ENCODE peak calls at places on chromosome X, in eight cellular contexts. One of them, this sample, is unnamed.

GRCh38 chrX:8743126-8743732 is 11.3 kb upstream of the ANOS1 start:
- DNase-seq in HS-5: no peak
- DNase-seq in lung microvascular endothelial cell: peak; percentile 50
- DNase-seq in NCI-H82: peak; percentile 61
- DNase-seq in NCI-H69: peak; percentile 38
- DNase-seq in psoas muscle: peak; percentile 71
- DNase-seq in activated CD4-positive, alpha-beta T cell treated with anti-CD3 and anti-CD28 coated beads for 24 hours: peak; percentile 43
- DNase-seq in activated T-cell treated with anti-CD3 and anti-CD28 coated beads, Interleukin-2, amount 50 U/mL, for 72 hours: peak; percentile 50
- DNase-seq in this sample: no peak

GRCh38 chrX:120457766-120458180 is 11.3 kb downstream of the LAMP2 start:
- DNase-seq in HS-5: peak; percentile 61
- DNase-seq in lung microvascular endothelial cell: no peak
- DNase-seq in NCI-H82: no peak
- DNase-seq in NCI-H69: no peak
- DNase-seq in psoas muscle: no peak
- DNase-seq in activated CD4-positive, alpha-beta T cell treated with anti-CD3 and anti-CD28 coated beads for 24 hours: no peak
- DNase-seq in activated T-cell treated with anti-CD3 and anti-CD28 coated beads, Interleukin-2, amount 50 U/mL, for 72 hours: no peak
- DNase-seq in this sample: peak; percentile 95

GRCh38 chrX:40834225-40834624 is 98.9 kb upstream of the MED14 start:
- DNase-seq in HS-5: no peak
- DNase-seq in lung microvascular endothelial cell: no peak
- DNase-seq in NCI-H82: no peak
- DNase-seq in NCI-H69: no peak
- DNase-seq in psoas muscle: no peak
- DNase-seq in activated CD4-positive, alpha-beta T cell treated with anti-CD3 and anti-CD28 coated beads for 24 hours: no peak
- DNase-seq in activated T-cell treated with anti-CD3 and anti-CD28 coated beads, Interleukin-2, amount 50 U/mL, for 72 hours: no peak
- DNase-seq in this sample: no peak

GRCh38 chrX:106246511-106246910 is 78.4 kb downstream of the PWWP3B start:
- DNase-seq in HS-5: no peak
- DNase-seq in lung microvascular endothelial cell: no peak
- DNase-seq in NCI-H82: no peak
- DNase-seq in NCI-H69: no peak
- DNase-seq in psoas muscle: no peak
- DNase-seq in activated CD4-positive, alpha-beta T cell treated with anti-CD3 and anti-CD28 coated beads for 24 hours: no peak
- DNase-seq in activated T-cell treated with anti-CD3 and anti-CD28 coated beads, Interleukin-2, amount 50 U/mL, for 72 hours: no peak
- DNase-seq in this sample: peak; percentile 65

GRCh38 chrX:110691446-110691845 is 104.2 kb downstream of the CHRDL1 start:
- DNase-seq in HS-5: no peak
- DNase-seq in lung microvascular endothelial cell: no peak
- DNase-seq in NCI-H82: no peak
- DNase-seq in NCI-H69: no peak
- DNase-seq in psoas muscle: no peak
- DNase-seq in activated CD4-positive, alpha-beta T cell treated with anti-CD3 and anti-CD28 coated beads for 24 hours: no peak
- DNase-seq in activated T-cell treated with anti-CD3 and anti-CD28 coated beads, Interleukin-2, amount 50 U/mL, for 72 hours: no peak
- DNase-seq in this sample: no peak

GRCh38 chrX:46754450-46755075 is 4.4 kb downstream of the SLC9A7 start:
- DNase-seq in HS-5: no peak
- DNase-seq in lung microvascular endothelial cell: no peak
- DNase-seq in NCI-H82: no peak
- DNase-seq in NCI-H69: no peak
- DNase-seq in psoas muscle: no peak
- DNase-seq in activated CD4-positive, alpha-beta T cell treated with anti-CD3 and anti-CD28 coated beads for 24 hours: no peak
- DNase-seq in activated T-cell treated with anti-CD3 and anti-CD28 coated beads, Interleukin-2, amount 50 U/mL, for 72 hours: peak; percentile 4
- DNase-seq in this sample: no peak

GRCh38 chrX:136622568-136622967 is 25.4 kb upstream of the CD40LG start:
- DNase-seq in HS-5: no peak
- DNase-seq in lung microvascular endothelial cell: no peak
- DNase-seq in NCI-H82: no peak
- DNase-seq in NCI-H69: no peak
- DNase-seq in psoas muscle: no peak
- DNase-seq in activated CD4-positive, alpha-beta T cell treated with anti-CD3 and anti-CD28 coated beads for 24 hours: no peak
- DNase-seq in activated T-cell treated with anti-CD3 and anti-CD28 coated beads, Interleukin-2, amount 50 U/mL, for 72 hours: no peak
- DNase-seq in this sample: no peak

GRCh38 chrX:108439434-108439883 is at the start of gene COL4A5:
- DNase-seq in HS-5: peak; percentile 65
- DNase-seq in lung microvascular endothelial cell: peak; percentile 90
- DNase-seq in NCI-H82: peak; percentile 17
- DNase-seq in NCI-H69: peak; percentile 96
- DNase-seq in psoas muscle: peak; percentile 61
- DNase-seq in activated CD4-positive, alpha-beta T cell treated with anti-CD3 and anti-CD28 coated beads for 24 hours: no peak
- DNase-seq in activated T-cell treated with anti-CD3 and anti-CD28 coated beads, Interleukin-2, amount 50 U/mL, for 72 hours: no peak
- DNase-seq in this sample: peak; percentile 90

GRCh38 chrX:136251042-136251991 is at the start of gene MAP7D3:
- DNase-seq in HS-5: no peak
- DNase-seq in lung microvascular endothelial cell: peak; percentile 70
- DNase-seq in NCI-H82: peak; percentile 76
- DNase-seq in NCI-H69: peak; percentile 84
- DNase-seq in psoas muscle: peak; percentile 82
- DNase-seq in activated CD4-positive, alpha-beta T cell treated with anti-CD3 and anti-CD28 coated beads for 24 hours: peak; percentile 30
- DNase-seq in activated T-cell treated with anti-CD3 and anti-CD28 coated beads, Interleukin-2, amount 50 U/mL, for 72 hours: peak; percentile 79
- DNase-seq in this sample: peak; percentile 72

GRCh38 chrX:131801911-131802310 is 221.2 kb upstream of the STK26 start:
- DNase-seq in HS-5: no peak
- DNase-seq in lung microvascular endothelial cell: no peak
- DNase-seq in NCI-H82: no peak
- DNase-seq in NCI-H69: no peak
- DNase-seq in psoas muscle: no peak
- DNase-seq in activated CD4-positive, alpha-beta T cell treated with anti-CD3 and anti-CD28 coated beads for 24 hours: no peak
- DNase-seq in activated T-cell treated with anti-CD3 and anti-CD28 coated beads, Interleukin-2, amount 50 U/mL, for 72 hours: no peak
- DNase-seq in this sample: peak; percentile 2

GRCh38 chrX:47831788-47832187 is 4.9 kb upstream of the ZNF81 start:
- DNase-seq in HS-5: no peak
- DNase-seq in lung microvascular endothelial cell: peak; percentile 65
- DNase-seq in NCI-H82: peak; percentile 70
- DNase-seq in NCI-H69: peak; percentile 59
- DNase-seq in psoas muscle: peak; percentile 56
- DNase-seq in activated CD4-positive, alpha-beta T cell treated with anti-CD3 and anti-CD28 coated beads for 24 hours: no peak
- DNase-seq in activated T-cell treated with anti-CD3 and anti-CD28 coated beads, Interleukin-2, amount 50 U/mL, for 72 hours: peak; percentile 59
- DNase-seq in this sample: no peak

GRCh38 chrX:37423864-37424569 is 74.9 kb downstream of the PRRG1 start:
- DNase-seq in HS-5: peak; percentile 38
- DNase-seq in lung microvascular endothelial cell: no peak
- DNase-seq in NCI-H82: no peak
- DNase-seq in NCI-H69: no peak
- DNase-seq in psoas muscle: no peak
- DNase-seq in activated CD4-positive, alpha-beta T cell treated with anti-CD3 and anti-CD28 coated beads for 24 hours: no peak
- DNase-seq in activated T-cell treated with anti-CD3 and anti-CD28 coated beads, Interleukin-2, amount 50 U/mL, for 72 hours: no peak
- DNase-seq in this sample: no peak

GRCh38 chrX:20789103-20789502 is 522.4 kb upstream of the RPS6KA3 start:
- DNase-seq in HS-5: no peak
- DNase-seq in lung microvascular endothelial cell: no peak
- DNase-seq in NCI-H82: no peak
- DNase-seq in NCI-H69: no peak
- DNase-seq in psoas muscle: no peak
- DNase-seq in activated CD4-positive, alpha-beta T cell treated with anti-CD3 and anti-CD28 coated beads for 24 hours: no peak
- DNase-seq in activated T-cell treated with anti-CD3 and anti-CD28 coated beads, Interleukin-2, amount 50 U/mL, for 72 hours: no peak
- DNase-seq in this sample: no peak

GRCh38 chrX:96650023-96650422 is 34.6 kb upstream of the DIAPH2 start:
- DNase-seq in HS-5: no peak
- DNase-seq in lung microvascular endothelial cell: no peak
- DNase-seq in NCI-H82: no peak
- DNase-seq in NCI-H69: no peak
- DNase-seq in psoas muscle: no peak
- DNase-seq in activated CD4-positive, alpha-beta T cell treated with anti-CD3 and anti-CD28 coated beads for 24 hours: no peak
- DNase-seq in activated T-cell treated with anti-CD3 and anti-CD28 coated beads, Interleukin-2, amount 50 U/mL, for 72 hours: no peak
- DNase-seq in this sample: no peak

GRCh38 chrX:154295664-154296310 is at the start of gene TKTL1:
- DNase-seq in HS-5: no peak
- DNase-seq in lung microvascular endothelial cell: no peak
- DNase-seq in NCI-H82: no peak
- DNase-seq in NCI-H69: no peak
- DNase-seq in psoas muscle: no peak
- DNase-seq in activated CD4-positive, alpha-beta T cell treated with anti-CD3 and anti-CD28 coated beads for 24 hours: no peak
- DNase-seq in activated T-cell treated with anti-CD3 and anti-CD28 coated beads, Interleukin-2, amount 50 U/mL, for 72 hours: no peak
- DNase-seq in this sample: no peak

GRCh38 chrX:130055899-130056298 is 54.4 kb downstream of the ELF4 start:
- DNase-seq in HS-5: no peak
- DNase-seq in lung microvascular endothelial cell: no peak
- DNase-seq in NCI-H82: no peak
- DNase-seq in NCI-H69: no peak
- DNase-seq in psoas muscle: no peak
- DNase-seq in activated CD4-positive, alpha-beta T cell treated with anti-CD3 and anti-CD28 coated beads for 24 hours: no peak
- DNase-seq in activated T-cell treated with anti-CD3 and anti-CD28 coated beads, Interleukin-2, amount 50 U/mL, for 72 hours: no peak
- DNase-seq in this sample: no peak

GRCh38 chrX:123432362-123433150 is 248.5 kb downstream of the GRIA3 start:
- DNase-seq in HS-5: no peak
- DNase-seq in lung microvascular endothelial cell: no peak
- DNase-seq in NCI-H82: no peak
- DNase-seq in NCI-H69: peak; percentile 23
- DNase-seq in psoas muscle: no peak
- DNase-seq in activated CD4-positive, alpha-beta T cell treated with anti-CD3 and anti-CD28 coated beads for 24 hours: no peak
- DNase-seq in activated T-cell treated with anti-CD3 and anti-CD28 coated beads, Interleukin-2, amount 50 U/mL, for 72 hours: no peak
- DNase-seq in this sample: peak; percentile 48

GRCh38 chrX:110082156-110082555 is 79.2 kb downstream of the TMEM164 start:
- DNase-seq in HS-5: peak; percentile 20
- DNase-seq in lung microvascular endothelial cell: peak; percentile 52
- DNase-seq in NCI-H82: no peak
- DNase-seq in NCI-H69: no peak
- DNase-seq in psoas muscle: no peak
- DNase-seq in activated CD4-positive, alpha-beta T cell treated with anti-CD3 and anti-CD28 coated beads for 24 hours: no peak
- DNase-seq in activated T-cell treated with anti-CD3 and anti-CD28 coated beads, Interleukin-2, amount 50 U/mL, for 72 hours: no peak
- DNase-seq in this sample: peak; percentile 85

GRCh38 chrX:97389761-97390192 is 506.1 kb downstream of the RPA4 start:
- DNase-seq in HS-5: peak; percentile 56
- DNase-seq in lung microvascular endothelial cell: no peak
- DNase-seq in NCI-H82: no peak
- DNase-seq in NCI-H69: no peak
- DNase-seq in psoas muscle: no peak
- DNase-seq in activated CD4-positive, alpha-beta T cell treated with anti-CD3 and anti-CD28 coated beads for 24 hours: no peak
- DNase-seq in activated T-cell treated with anti-CD3 and anti-CD28 coated beads, Interleukin-2, amount 50 U/mL, for 72 hours: no peak
- DNase-seq in this sample: peak; percentile 31

GRCh38 chrX:47568656-47569295 is 7.8 kb downstream of the ARAF start:
- DNase-seq in HS-5: no peak
- DNase-seq in lung microvascular endothelial cell: peak; percentile 39
- DNase-seq in NCI-H82: peak; percentile 66
- DNase-seq in NCI-H69: peak; percentile 41
- DNase-seq in psoas muscle: no peak
- DNase-seq in activated CD4-positive, alpha-beta T cell treated with anti-CD3 and anti-CD28 coated beads for 24 hours: no peak
- DNase-seq in activated T-cell treated with anti-CD3 and anti-CD28 coated beads, Interleukin-2, amount 50 U/mL, for 72 hours: peak; percentile 48
- DNase-seq in this sample: no peak

GRCh38 chrX:7582191-7582590 is 260.8 kb upstream of the VCX start:
- DNase-seq in HS-5: no peak
- DNase-seq in lung microvascular endothelial cell: no peak
- DNase-seq in NCI-H82: no peak
- DNase-seq in NCI-H69: peak; percentile 85
- DNase-seq in psoas muscle: no peak
- DNase-seq in activated CD4-positive, alpha-beta T cell treated with anti-CD3 and anti-CD28 coated beads for 24 hours: no peak
- DNase-seq in activated T-cell treated with anti-CD3 and anti-CD28 coated beads, Interleukin-2, amount 50 U/mL, for 72 hours: no peak
- DNase-seq in this sample: no peak

GRCh38 chrX:28848707-28849106 is 261.5 kb downstream of the IL1RAPL1 start:
- DNase-seq in HS-5: no peak
- DNase-seq in lung microvascular endothelial cell: no peak
- DNase-seq in NCI-H82: no peak
- DNase-seq in NCI-H69: no peak
- DNase-seq in psoas muscle: no peak
- DNase-seq in activated CD4-positive, alpha-beta T cell treated with anti-CD3 and anti-CD28 coated beads for 24 hours: no peak
- DNase-seq in activated T-cell treated with anti-CD3 and anti-CD28 coated beads, Interleukin-2, amount 50 U/mL, for 72 hours: no peak
- DNase-seq in this sample: no peak

GRCh38 chrX:73577368-73577767 is 14.4 kb downstream of the CHIC1 start:
- DNase-seq in HS-5: no peak
- DNase-seq in lung microvascular endothelial cell: peak; percentile 88
- DNase-seq in NCI-H82: peak; percentile 3
- DNase-seq in NCI-H69: peak; percentile 33
- DNase-seq in psoas muscle: no peak
- DNase-seq in activated CD4-positive, alpha-beta T cell treated with anti-CD3 and anti-CD28 coated beads for 24 hours: no peak
- DNase-seq in activated T-cell treated with anti-CD3 and anti-CD28 coated beads, Interleukin-2, amount 50 U/mL, for 72 hours: no peak
- DNase-seq in this sample: peak; percentile 65

GRCh38 chrX:110402091-110402854 is 43.6 kb downstream of the RTL9 start:
- DNase-seq in HS-5: no peak
- DNase-seq in lung microvascular endothelial cell: no peak
- DNase-seq in NCI-H82: peak; percentile 5
- DNase-seq in NCI-H69: peak; percentile 81
- DNase-seq in psoas muscle: peak; percentile 66
- DNase-seq in activated CD4-positive, alpha-beta T cell treated with anti-CD3 and anti-CD28 coated beads for 24 hours: no peak
- DNase-seq in activated T-cell treated with anti-CD3 and anti-CD28 coated beads, Interleukin-2, amount 50 U/mL, for 72 hours: no peak
- DNase-seq in this sample: peak; percentile 88

GRCh38 chrX:5051831-5052491 is 1176.7 kb downstream of the NLGN4X start:
- DNase-seq in HS-5: no peak
- DNase-seq in lung microvascular endothelial cell: no peak
- DNase-seq in NCI-H82: no peak
- DNase-seq in NCI-H69: no peak
- DNase-seq in psoas muscle: no peak
- DNase-seq in activated CD4-positive, alpha-beta T cell treated with anti-CD3 and anti-CD28 coated beads for 24 hours: no peak
- DNase-seq in activated T-cell treated with anti-CD3 and anti-CD28 coated beads, Interleukin-2, amount 50 U/mL, for 72 hours: no peak
- DNase-seq in this sample: peak; percentile 3

GRCh38 chrX:16946971-16947562 is 609 bp downstream of the REPS2 start:
- DNase-seq in HS-5: no peak
- DNase-seq in lung microvascular endothelial cell: no peak
- DNase-seq in NCI-H82: peak; percentile 15
- DNase-seq in NCI-H69: peak; percentile 46
- DNase-seq in psoas muscle: peak; percentile 52
- DNase-seq in activated CD4-positive, alpha-beta T cell treated with anti-CD3 and anti-CD28 coated beads for 24 hours: no peak
- DNase-seq in activated T-cell treated with anti-CD3 and anti-CD28 coated beads, Interleukin-2, amount 50 U/mL, for 72 hours: peak; percentile 7
- DNase-seq in this sample: no peak

GRCh38 chrX:135384161-135384836 is 37.4 kb upstream of the SMIM10L2A start:
- DNase-seq in HS-5: no peak
- DNase-seq in lung microvascular endothelial cell: no peak
- DNase-seq in NCI-H82: no peak
- DNase-seq in NCI-H69: no peak
- DNase-seq in psoas muscle: no peak
- DNase-seq in activated CD4-positive, alpha-beta T cell treated with anti-CD3 and anti-CD28 coated beads for 24 hours: no peak
- DNase-seq in activated T-cell treated with anti-CD3 and anti-CD28 coated beads, Interleukin-2, amount 50 U/mL, for 72 hours: peak; percentile 40
- DNase-seq in this sample: no peak

GRCh38 chrX:66677430-66677829 is 38.6 kb upstream of the EDA2R start:
- DNase-seq in HS-5: no peak
- DNase-seq in lung microvascular endothelial cell: no peak
- DNase-seq in NCI-H82: no peak
- DNase-seq in NCI-H69: no peak
- DNase-seq in psoas muscle: no peak
- DNase-seq in activated CD4-positive, alpha-beta T cell treated with anti-CD3 and anti-CD28 coated beads for 24 hours: no peak
- DNase-seq in activated T-cell treated with anti-CD3 and anti-CD28 coated beads, Interleukin-2, amount 50 U/mL, for 72 hours: no peak
- DNase-seq in this sample: no peak

GRCh38 chrX:18574591-18574990 is 97.3 kb downstream of the RS1 start:
- DNase-seq in HS-5: peak; percentile 22
- DNase-seq in lung microvascular endothelial cell: no peak
- DNase-seq in NCI-H82: peak; percentile 89
- DNase-seq in NCI-H69: no peak
- DNase-seq in psoas muscle: peak; percentile 53
- DNase-seq in activated CD4-positive, alpha-beta T cell treated with anti-CD3 and anti-CD28 coated beads for 24 hours: no peak
- DNase-seq in activated T-cell treated with anti-CD3 and anti-CD28 coated beads, Interleukin-2, amount 50 U/mL, for 72 hours: no peak
- DNase-seq in this sample: peak; percentile 33

GRCh38 chrX:46686003-46686645 is 72.8 kb downstream of the SLC9A7 start:
- DNase-seq in HS-5: no peak
- DNase-seq in lung microvascular endothelial cell: peak; percentile 65
- DNase-seq in NCI-H82: peak; percentile 49
- DNase-seq in NCI-H69: peak; percentile 42
- DNase-seq in psoas muscle: no peak
- DNase-seq in activated CD4-positive, alpha-beta T cell treated with anti-CD3 and anti-CD28 coated beads for 24 hours: no peak
- DNase-seq in activated T-cell treated with anti-CD3 and anti-CD28 coated beads, Interleukin-2, amount 50 U/mL, for 72 hours: peak; percentile 28
- DNase-seq in this sample: no peak